ENCODE peak calls at places on chromosomes 11 and 22, in seven cellular contexts. One of them, this sample, is unnamed.

GRCh38 chr22:28021116-28021997 is 102.3 kb upstream of the PITPNB start:
- DNase-seq in NCI-H187 treated with DMSO at 0.1 percent for 48 hours: no peak
- DNase-seq in upper lobe of right lung: peak; percentile 33
- DNase-seq in astrocyte of the spinal cord: no peak
- DNase-seq in IMR-90: no peak
- DNase-seq in naive thymus-derived CD8-positive, alpha-beta T cell: no peak
- DNase-seq in stimulated activated naive CD4-positive, alpha-beta T cell: no peak
- DNase-seq in this sample: no peak

GRCh38 chr22:38056969-38057841 is at the start of gene PICK1:
- DNase-seq in astrocyte of the spinal cord: peak; percentile 89
- DNase-seq in IMR-90: peak; percentile 91
- DNase-seq in naive thymus-derived CD8-positive, alpha-beta T cell: peak; percentile 68
- DNase-seq in upper lobe of right lung: peak; percentile 95
- DNase-seq in NCI-H187 treated with DMSO at 0.1 percent for 48 hours: no peak
- DNase-seq in stimulated activated naive CD4-positive, alpha-beta T cell: peak; percentile 74
- DNase-seq in this sample: peak; percentile 93

GRCh38 chr11:44243633-44244343 is 66.2 kb downstream of the ALX4 start:
- DNase-seq in NCI-H187 treated with DMSO at 0.1 percent for 48 hours: no peak
- DNase-seq in astrocyte of the spinal cord: peak; percentile 50
- DNase-seq in naive thymus-derived CD8-positive, alpha-beta T cell: no peak
- DNase-seq in upper lobe of right lung: no peak
- DNase-seq in stimulated activated naive CD4-positive, alpha-beta T cell: no peak
- DNase-seq in IMR-90: peak; percentile 46
- DNase-seq in this sample: peak; percentile 88

GRCh38 chr11:34263462-34264186 is 94.2 kb downstream of the ABTB2 start:
- DNase-seq in stimulated activated naive CD4-positive, alpha-beta T cell: no peak
- DNase-seq in astrocyte of the spinal cord: peak; percentile 92
- DNase-seq in IMR-90: peak; percentile 82
- DNase-seq in upper lobe of right lung: peak; percentile 84
- DNase-seq in naive thymus-derived CD8-positive, alpha-beta T cell: no peak
- DNase-seq in NCI-H187 treated with DMSO at 0.1 percent for 48 hours: peak; percentile 48
- DNase-seq in this sample: peak; percentile 93

GRCh38 chr11:128336203-128336602 is 251.2 kb downstream of the ETS1 start:
- DNase-seq in astrocyte of the spinal cord: peak; percentile 71
- DNase-seq in stimulated activated naive CD4-positive, alpha-beta T cell: no peak
- DNase-seq in upper lobe of right lung: no peak
- DNase-seq in NCI-H187 treated with DMSO at 0.1 percent for 48 hours: no peak
- DNase-seq in IMR-90: peak; percentile 82
- DNase-seq in naive thymus-derived CD8-positive, alpha-beta T cell: no peak
- DNase-seq in this sample: no peak

GRCh38 chr11:8335186-8335585 is 71.5 kb upstream of the LMO1 start:
- DNase-seq in NCI-H187 treated with DMSO at 0.1 percent for 48 hours: no peak
- DNase-seq in naive thymus-derived CD8-positive, alpha-beta T cell: no peak
- DNase-seq in stimulated activated naive CD4-positive, alpha-beta T cell: no peak
- DNase-seq in IMR-90: no peak
- DNase-seq in astrocyte of the spinal cord: no peak
- DNase-seq in upper lobe of right lung: no peak
- DNase-seq in this sample: no peak

GRCh38 chr22:28375761-28376534 is 303.7 kb downstream of the TTC28 start:
- DNase-seq in astrocyte of the spinal cord: no peak
- DNase-seq in stimulated activated naive CD4-positive, alpha-beta T cell: no peak
- DNase-seq in NCI-H187 treated with DMSO at 0.1 percent for 48 hours: no peak
- DNase-seq in upper lobe of right lung: no peak
- DNase-seq in naive thymus-derived CD8-positive, alpha-beta T cell: no peak
- DNase-seq in IMR-90: peak; percentile 13
- DNase-seq in this sample: no peak

GRCh38 chr11:125772834-125773505 is 5.7 kb downstream of the PATE2 start:
- DNase-seq in astrocyte of the spinal cord: peak; percentile 65
- DNase-seq in IMR-90: peak; percentile 63
- DNase-seq in naive thymus-derived CD8-positive, alpha-beta T cell: no peak
- DNase-seq in stimulated activated naive CD4-positive, alpha-beta T cell: no peak
- DNase-seq in upper lobe of right lung: no peak
- DNase-seq in NCI-H187 treated with DMSO at 0.1 percent for 48 hours: no peak
- DNase-seq in this sample: peak; percentile 90

GRCh38 chr11:65391007-65391406 is 4.6 kb downstream of the FRMD8 start:
- DNase-seq in naive thymus-derived CD8-positive, alpha-beta T cell: no peak
- DNase-seq in NCI-H187 treated with DMSO at 0.1 percent for 48 hours: no peak
- DNase-seq in IMR-90: peak; percentile 37
- DNase-seq in upper lobe of right lung: no peak
- DNase-seq in astrocyte of the spinal cord: peak; percentile 18
- DNase-seq in stimulated activated naive CD4-positive, alpha-beta T cell: no peak
- DNase-seq in this sample: peak; percentile 47

GRCh38 chr22:20522134-20522827 is 14.9 kb downstream of the MED15 start:
- DNase-seq in naive thymus-derived CD8-positive, alpha-beta T cell: no peak
- DNase-seq in stimulated activated naive CD4-positive, alpha-beta T cell: no peak
- DNase-seq in NCI-H187 treated with DMSO at 0.1 percent for 48 hours: no peak
- DNase-seq in upper lobe of right lung: no peak
- DNase-seq in IMR-90: no peak
- DNase-seq in astrocyte of the spinal cord: no peak
- DNase-seq in this sample: no peak

GRCh38 chr11:34732831-34733230 is 111.9 kb downstream of the EHF start:
- DNase-seq in astrocyte of the spinal cord: no peak
- DNase-seq in upper lobe of right lung: no peak
- DNase-seq in naive thymus-derived CD8-positive, alpha-beta T cell: no peak
- DNase-seq in NCI-H187 treated with DMSO at 0.1 percent for 48 hours: no peak
- DNase-seq in stimulated activated naive CD4-positive, alpha-beta T cell: no peak
- DNase-seq in IMR-90: no peak
- DNase-seq in this sample: no peak

GRCh38 chr11:34916810-34917780 is 677 bp downstream of the PDHX start:
- DNase-seq in naive thymus-derived CD8-positive, alpha-beta T cell: no peak
- DNase-seq in IMR-90: peak; percentile 30
- DNase-seq in NCI-H187 treated with DMSO at 0.1 percent for 48 hours: no peak
- DNase-seq in astrocyte of the spinal cord: no peak
- DNase-seq in stimulated activated naive CD4-positive, alpha-beta T cell: no peak
- DNase-seq in upper lobe of right lung: no peak
- DNase-seq in this sample: peak; percentile 12

GRCh38 chr11:64052436-64052835 is 16.7 kb downstream of the FLRT1 start:
- DNase-seq in IMR-90: no peak
- DNase-seq in naive thymus-derived CD8-positive, alpha-beta T cell: no peak
- DNase-seq in NCI-H187 treated with DMSO at 0.1 percent for 48 hours: no peak
- DNase-seq in upper lobe of right lung: no peak
- DNase-seq in stimulated activated naive CD4-positive, alpha-beta T cell: no peak
- DNase-seq in astrocyte of the spinal cord: no peak
- DNase-seq in this sample: no peak

GRCh38 chr11:67432655-67433349 is 4.5 kb downstream of the RPS6KB2 start:
- DNase-seq in astrocyte of the spinal cord: no peak
- DNase-seq in stimulated activated naive CD4-positive, alpha-beta T cell: no peak
- DNase-seq in naive thymus-derived CD8-positive, alpha-beta T cell: no peak
- DNase-seq in IMR-90: no peak
- DNase-seq in NCI-H187 treated with DMSO at 0.1 percent for 48 hours: no peak
- DNase-seq in upper lobe of right lung: no peak
- DNase-seq in this sample: no peak

GRCh38 chr11:64353101-64353738 is 5.7 kb upstream of the RPS6KA4 start:
- DNase-seq in stimulated activated naive CD4-positive, alpha-beta T cell: no peak
- DNase-seq in upper lobe of right lung: no peak
- DNase-seq in naive thymus-derived CD8-positive, alpha-beta T cell: no peak
- DNase-seq in NCI-H187 treated with DMSO at 0.1 percent for 48 hours: no peak
- DNase-seq in IMR-90: no peak
- DNase-seq in astrocyte of the spinal cord: no peak
- DNase-seq in this sample: no peak

GRCh38 chr11:92852946-92853345 is 116.5 kb upstream of the MTNR1B start:
- DNase-seq in naive thymus-derived CD8-positive, alpha-beta T cell: no peak
- DNase-seq in IMR-90: no peak
- DNase-seq in astrocyte of the spinal cord: no peak
- DNase-seq in stimulated activated naive CD4-positive, alpha-beta T cell: no peak
- DNase-seq in NCI-H187 treated with DMSO at 0.1 percent for 48 hours: no peak
- DNase-seq in upper lobe of right lung: peak; percentile 64
- DNase-seq in this sample: peak; percentile 39

GRCh38 chr22:39724857-39725256 is 154.3 kb downstream of the CACNA1I start:
- DNase-seq in naive thymus-derived CD8-positive, alpha-beta T cell: no peak
- DNase-seq in astrocyte of the spinal cord: no peak
- DNase-seq in NCI-H187 treated with DMSO at 0.1 percent for 48 hours: no peak
- DNase-seq in upper lobe of right lung: peak; percentile 20
- DNase-seq in stimulated activated naive CD4-positive, alpha-beta T cell: no peak
- DNase-seq in IMR-90: no peak
- DNase-seq in this sample: no peak

This sample was measured in astrocyte of the hippocampus.